ENCODE peak calls at places on chromosomes 3 and 15, in seven cellular contexts. O, N, S, G, B, K and J are unnamed samples.

GRCh38 chr3:15326673-15327072 is 5.7 kb downstream of the SH3BP5 start:
- DNase-seq in O (no peak), N (no peak), S (no peak), G (no peak), B (no peak), K (no peak), J (no peak)

GRCh38 chr3:54826255-54826691 is 101.6 kb downstream of the LRTM1 start:
- DNase-seq in O (no peak), N (no peak), S (no peak), G (no peak), B (no peak), K (no peak), J (peak; percentile 50)

GRCh38 chr3:52529376-52530333 is 4.0 kb downstream of the NT5DC2 start:
- DNase-seq in O (no peak), N (no peak), S (no peak), G (no peak), B (no peak), K (no peak), J (peak; percentile 42)

GRCh38 chr3:106332135-106332534 is 463.3 kb upstream of the CBLB start:
- DNase-seq in O (no peak), N (no peak), S (no peak), G (no peak), B (no peak), K (no peak), J (no peak)

GRCh38 chr3:64308931-64309330 is 83.7 kb upstream of the PRICKLE2 start:
- DNase-seq in O (no peak), N (no peak), S (no peak), G (no peak), B (no peak), K (no peak), J (no peak)

GRCh38 chr3:158672293-158673176 is at the start of gene LXN:
- DNase-seq in O (peak; percentile 97), N (peak; percentile 95), S (peak; percentile 97), G (no peak), B (peak; percentile 91), K (peak; percentile 94), J (peak; percentile 93)

GRCh38 chr15:77901251-77901881 is 176.1 kb downstream of the TBC1D2B start:
- DNase-seq in O (no peak), N (no peak), S (no peak), G (no peak), B (no peak), K (no peak), J (no peak)

GRCh38 chr3:83039422-83039821 is 1278.0 kb upstream of the GBE1 start:
- DNase-seq in O (no peak), N (no peak), S (peak; percentile 2), G (no peak), B (peak; percentile 34), K (no peak), J (no peak)

GRCh38 chr3:132083159-132083558 is 48.3 kb upstream of the CPNE4 start:
- DNase-seq in O (no peak), N (no peak), S (no peak), G (no peak), B (no peak), K (no peak), J (no peak)

GRCh38 chr15:29053661-29054131 is 167.9 kb downstream of the APBA2 start:
- DNase-seq in O (no peak), N (no peak), S (no peak), G (no peak), B (no peak), K (no peak), J (no peak)

GRCh38 chr15:78050441-78050809 is 27.1 kb downstream of the TBC1D2B start:
- DNase-seq in O (no peak), N (no peak), S (no peak), G (no peak), B (no peak), K (peak; percentile 26), J (peak; percentile 51)

GRCh38 chr15:90917569-90917968 is 14.5 kb downstream of the MAN2A2 start:
- DNase-seq in O (no peak), N (no peak), S (no peak), G (no peak), B (no peak), K (no peak), J (no peak)

GRCh38 chr15:90918034-90918788 is 14.1 kb downstream of the HDDC3 start:
- DNase-seq in O (no peak), N (no peak), S (no peak), G (no peak), B (no peak), K (no peak), J (no peak)

GRCh38 chr15:90915216-90915807 is 12.2 kb downstream of the MAN2A2 start:
- DNase-seq in O (no peak), N (no peak), S (no peak), G (no peak), B (no peak), K (no peak), J (no peak)

GRCh38 chr15:90915808-90916440 is 12.8 kb downstream of the MAN2A2 start:
- DNase-seq in O (no peak), N (no peak), S (peak; percentile 25), G (no peak), B (no peak), K (no peak), J (no peak)

GRCh38 chr15:90916461-90916860 is 13.4 kb downstream of the MAN2A2 start:
- DNase-seq in O (no peak), N (no peak), S (no peak), G (no peak), B (no peak), K (no peak), J (no peak)
- TF ChIP-seq EZH2phosphoT487 in O (no peak), N (no peak), S (no peak), G (no peak), B (no peak), K (no peak), J (no peak)

DNA sequence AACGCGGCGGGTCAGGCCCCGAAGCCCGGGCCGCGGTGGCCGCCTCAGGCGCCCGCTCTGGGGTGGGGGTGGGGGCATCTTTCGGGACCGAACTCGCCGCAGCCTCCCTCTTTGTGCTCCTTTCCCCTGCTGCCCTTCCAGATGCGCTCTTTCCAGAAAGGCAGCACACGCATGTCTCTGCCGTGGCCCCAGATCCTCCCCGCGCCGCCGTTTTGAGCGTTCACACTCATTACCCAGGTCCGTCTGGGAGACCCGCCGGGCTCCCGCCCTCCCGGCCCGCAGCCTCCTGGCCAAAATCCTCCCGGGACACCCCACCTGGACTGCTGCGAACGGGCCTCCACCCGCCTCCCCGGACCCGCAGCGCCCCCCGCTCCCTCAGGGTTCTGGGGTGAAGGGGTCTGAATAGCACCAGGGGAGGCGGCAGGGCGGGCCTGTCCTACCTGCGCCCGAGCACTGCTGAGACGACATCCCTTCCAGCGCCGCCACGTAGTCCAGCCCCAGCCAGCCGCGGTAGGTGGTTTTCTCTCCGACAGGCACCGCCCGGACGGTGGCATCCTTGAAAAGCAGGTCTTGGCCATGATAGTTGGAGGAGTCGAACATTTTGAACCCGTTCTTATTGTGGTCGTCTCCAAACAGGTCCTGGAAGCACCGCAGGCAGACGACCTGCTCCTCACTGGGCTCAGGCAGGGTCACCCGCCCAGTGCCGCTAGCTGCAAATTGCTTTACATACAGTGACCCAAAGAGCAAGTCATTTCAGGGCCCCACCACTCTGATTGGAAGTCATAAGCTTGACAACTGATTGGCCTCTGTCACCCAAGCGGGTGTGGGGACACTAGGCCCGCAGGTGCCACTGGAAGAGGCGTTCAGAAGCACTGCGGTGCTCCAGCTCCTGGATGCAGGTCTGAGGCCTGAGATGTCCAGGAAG is 25.9 kb downstream of the MELTF start:
- DNase-seq in O (peak; percentile 73), N (peak; percentile 42), S (peak; percentile 55), G (no peak), B (peak; percentile 39), K (peak; percentile 28), J (no peak)
- TF ChIP-seq EZH2 in O (no peak), N (no peak), S (peak; percentile 74), G (no peak), B (no peak), K (peak; percentile 63), J (no peak)

GRCh38 chr3:114327665-114328064 is 33.8 kb downstream of the TIGIT start:
- DNase-seq in O (peak; percentile 16), N (no peak), S (no peak), G (no peak), B (no peak), K (no peak), J (no peak)

GRCh38 chr3:114319453-114319852 is 25.6 kb downstream of the TIGIT start:
- DNase-seq in O (no peak), N (peak; percentile 8), S (peak; percentile 88), G (no peak), B (peak; percentile 66), K (peak; percentile 46), J (peak; percentile 38)

GRCh38 chr3:114328345-114328744 is 34.5 kb downstream of the TIGIT start:
- DNase-seq in O (no peak), N (no peak), S (no peak), G (no peak), B (no peak), K (no peak), J (no peak)

GRCh38 chr3:114320251-114320650 is 26.4 kb downstream of the TIGIT start:
- DNase-seq in O (no peak), N (no peak), S (no peak), G (no peak), B (no peak), K (no peak), J (peak; percentile 21)

DNA sequence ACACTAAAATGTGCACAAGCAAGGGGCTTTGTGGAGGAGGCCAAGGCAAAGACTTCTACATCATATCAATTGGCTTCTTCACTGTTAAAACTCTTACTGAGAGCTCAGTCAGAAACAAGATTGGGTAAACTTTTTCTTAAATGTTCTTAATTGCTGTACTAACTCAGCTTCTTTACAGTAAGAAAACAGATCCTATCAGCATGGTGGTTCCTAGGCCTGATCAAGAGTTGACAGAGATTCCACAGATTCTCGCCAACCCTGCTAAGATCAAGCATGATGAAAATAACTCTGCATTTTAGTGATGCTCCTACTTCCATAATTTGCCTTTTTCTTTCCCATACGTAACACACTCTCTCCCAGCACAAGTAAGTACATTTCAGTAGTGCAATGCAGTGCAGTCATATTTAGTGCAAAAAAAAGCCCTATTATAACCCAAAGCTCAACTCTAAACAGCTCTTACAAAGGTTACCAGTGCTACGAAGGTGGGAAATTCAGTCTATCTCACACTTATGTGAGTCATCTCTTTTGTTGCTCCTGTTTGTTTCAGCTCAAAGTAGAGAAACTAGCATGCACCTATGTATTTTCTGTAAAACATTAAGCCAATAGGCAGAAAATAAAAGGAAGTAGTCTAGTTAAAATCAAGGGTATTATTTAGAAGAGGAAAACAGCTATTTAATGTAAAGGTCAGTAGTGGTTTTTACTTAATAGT is 29.9 kb downstream of the TIGIT start:
- DNase-seq in O (no peak), N (peak; percentile 23), S (no peak), G (no peak), B (no peak), K (no peak), J (no peak)
- H3K4me1 ChIP-seq in O (peaks cover 11% of the 10 kb centered on the region), N (no peaks in the 10 kb centered on the region), S (peaks cover 25% of the 10 kb centered on the region), G (no peaks in the 10 kb centered on the region), B (peaks cover 5% of the 10 kb centered on the region), K (peaks cover 52% of the 10 kb centered on the region), J (no peaks in the 10 kb centered on the region)

DNA sequence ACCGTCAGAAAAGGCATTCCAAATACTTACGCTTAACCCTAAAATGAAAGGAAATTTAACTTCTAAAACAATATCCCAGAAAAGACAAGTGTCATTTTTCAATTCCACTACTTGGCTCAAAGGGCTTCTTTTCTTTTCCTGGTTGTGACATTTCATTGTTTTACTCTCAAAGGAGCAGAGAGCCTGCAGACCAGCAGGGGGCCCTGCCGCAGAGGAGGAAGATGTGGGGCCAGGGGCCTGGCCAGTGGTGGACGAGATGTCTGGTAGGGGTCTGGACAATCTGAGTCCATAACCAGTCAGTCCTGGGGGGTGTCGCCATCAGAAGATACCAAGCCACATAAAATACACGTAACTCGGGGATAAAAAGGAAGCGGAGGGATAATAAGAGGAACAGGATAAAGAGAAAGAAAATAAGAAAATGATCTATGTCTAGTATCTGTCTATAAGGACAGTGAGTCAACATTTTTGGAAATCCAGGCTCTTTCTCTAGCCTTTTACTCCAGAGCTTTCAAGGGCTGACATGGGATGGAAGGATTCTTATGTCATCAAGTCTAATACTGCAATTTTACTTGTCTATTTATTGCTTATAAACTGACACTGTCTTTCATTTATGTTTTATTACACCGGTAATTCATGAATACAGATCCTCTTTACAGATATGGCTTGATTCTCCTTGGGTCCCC is 54.2 kb upstream of the ARHGEF3 start:
- DNase-seq in O (peak; percentile 32), N (peak; percentile 19), S (peak; percentile 85), G (no peak), B (peak; percentile 46), K (peak; percentile 78), J (peak; percentile 41)
- TF ChIP-seq EZH2phosphoT487 in O (no peak), N (no peak), S (no peak), G (no peak), B (no peak), K (no peak), J (no peak)